ENCODE peak calls at places on chromosome 21, in seven cellular contexts. V is mammary epithelial cell, E is adrenal gland, S is endothelial cell of umbilical vein, O is stomach, F is thoracic aorta, U is pancreas. H is an unnamed sample.

GRCh38 chr21:33967086-33967571 is 51.5 kb upstream of the ATP5PO start:
- DNase-seq in V (no peak), E (no peak), S (no peak), O (no peak), F (no peak), U (no peak), H (no peak)

GRCh38 chr21:31191553-31191952 is 152.5 kb downstream of the TIAM1 start:
- DNase-seq in V (no peak), E (no peak), S (no peak), O (no peak), F (no peak), U (no peak), H (no peak)

GRCh38 chr21:29104239-29104708 is 26.2 kb upstream of the MAP3K7CL start:
- DNase-seq in V (no peak), E (no peak), S (no peak), O (no peak), F (no peak), U (no peak), H (no peak)

GRCh38 chr21:31873696-31874599 is 1.1 kb downstream of the HUNK start:
- DNase-seq in V (no peak), E (peak; percentile 35), S (no peak), O (peak; percentile 51), F (no peak), U (peak; percentile 95), H (peak; percentile 81)

GRCh38 chr21:34184232-34184631 is 110.9 kb downstream of the MRPS6 start:
- DNase-seq in V (no peak), E (no peak), S (no peak), O (no peak), F (no peak), U (no peak), H (no peak)

GRCh38 chr21:40269239-40269638 is 402.0 kb downstream of the PCP4 start:
- DNase-seq in V (no peak), E (no peak), S (no peak), O (no peak), F (no peak), U (no peak), H (no peak)

GRCh38 chr21:33940164-33940563 is 24.6 kb upstream of the ATP5PO start:
- DNase-seq in V (no peak), E (no peak), S (no peak), O (no peak), F (no peak), U (no peak), H (no peak)

GRCh38 chr21:41375875-41376274 is 14.0 kb downstream of the MX2 start:
- DNase-seq in V (no peak), E (no peak), S (no peak), O (no peak), F (no peak), U (no peak), H (no peak)

GRCh38 chr21:29538115-29538514 is 239.4 kb downstream of the BACH1 start:
- DNase-seq in V (no peak), E (no peak), S (no peak), O (no peak), F (no peak), U (no peak), H (no peak)

GRCh38 chr21:27954806-27955205 is 987.9 kb upstream of the ADAMTS5 start:
- DNase-seq in V (no peak), E (no peak), S (no peak), O (no peak), F (no peak), U (no peak), H (no peak)

GRCh38 chr21:32956257-32956656 is 69.5 kb upstream of the OLIG2 start:
- DNase-seq in V (no peak), E (no peak), S (no peak), O (no peak), F (no peak), U (no peak), H (no peak)

GRCh38 chr21:36347278-36347961 is 27.4 kb downstream of the MORC3 start:
- DNase-seq in V (no peak), E (no peak), S (no peak), O (no peak), F (no peak), U (no peak), H (no peak)

GRCh38 chr21:37342046-37342632 is 24.4 kb upstream of the DYRK1A start:
- DNase-seq in V (no peak), E (no peak), S (no peak), O (no peak), F (no peak), U (no peak), H (no peak)

GRCh38 chr21:28639742-28640141 is 352.9 kb downstream of the LTN1 start:
- DNase-seq in V (peak; percentile 29), E (no peak), S (no peak), O (no peak), F (no peak), U (no peak), H (no peak)

GRCh38 chr21:34952701-34953100 is 96.4 kb downstream of the RUNX1 start:
- DNase-seq in V (peak; percentile 32), E (no peak), S (no peak), O (no peak), F (no peak), U (no peak), H (no peak)

GRCh38 chr21:38753114-38754100 is 52.3 kb upstream of the ETS2 start:
- DNase-seq in V (no peak), E (no peak), S (no peak), O (no peak), F (no peak), U (no peak), H (no peak)

GRCh38 chr21:33197546-33197945 is 32.2 kb upstream of the IFNAR2 start:
- DNase-seq in V (no peak), E (no peak), S (no peak), O (peak; percentile 36), F (no peak), U (no peak), H (no peak)

GRCh38 chr21:39084979-39085729 is 98.1 kb downstream of the PSMG1 start:
- DNase-seq in V (no peak), E (no peak), S (no peak), O (no peak), F (no peak), U (no peak), H (no peak)

GRCh38 chr21:37915941-37916794 is at the start of gene KCNJ6:
- DNase-seq in V (peak; percentile 37), E (peak; percentile 25), S (peak; percentile 47), O (peak; percentile 35), F (no peak), U (peak; percentile 86), H (peak; percentile 73)

GRCh38 chr21:41008971-41009370 is 159.0 kb upstream of the BACE2 start:
- DNase-seq in V (no peak), E (no peak), S (no peak), O (no peak), F (no peak), U (no peak), H (no peak)

GRCh38 chr21:17818158-17819113 is 720 bp downstream of the C21orf91 start:
- DNase-seq in V (peak; percentile 45), E (peak; percentile 50), S (peak; percentile 55), O (peak; percentile 34), F (no peak), U (peak; percentile 74), H (peak; percentile 79)

GRCh38 chr21:35909456-35910178 is 150.7 kb downstream of the SETD4 start:
- DNase-seq in V (no peak), E (no peak), S (no peak), O (no peak), F (no peak), U (no peak), H (no peak)

GRCh38 chr21:37459575-37459974 is 93.0 kb downstream of the DYRK1A start:
- DNase-seq in V (no peak), E (no peak), S (no peak), O (no peak), F (no peak), U (no peak), H (no peak)

GRCh38 chr21:35048706-35049617 is at the start of gene RUNX1:
- DNase-seq in V (peak; percentile 91), E (no peak), S (peak; percentile 37), O (peak; percentile 52), F (no peak), U (no peak), H (peak; percentile 68)

GRCh38 chr21:29145354-29145782 is 14.9 kb downstream of the MAP3K7CL start:
- DNase-seq in V (peak; percentile 93), E (peak; percentile 32), S (peak; percentile 96), O (no peak), F (peak; percentile 29), U (no peak), H (no peak)

GRCh38 chr21:17045214-17045835 is 467.5 kb upstream of the CXADR start:
- DNase-seq in V (peak; percentile 6), E (no peak), S (peak; percentile 37), O (no peak), F (no peak), U (no peak), H (no peak)

GRCh38 chr21:15534450-15534886 is 195.3 kb upstream of the USP25 start:
- DNase-seq in V (no peak), E (no peak), S (no peak), O (no peak), F (no peak), U (no peak), H (no peak)
- TF ChIP-seq CTCF in V (no peak), E (no peak), S (no peak), O (no peak), F (no peak), U (no peak), H (no peak)

GRCh38 chr21:46324390-46325072 is 575 bp downstream of the PCNT start:
- DNase-seq in V (peak; percentile 74), E (peak; percentile 90), S (peak; percentile 76), O (peak; percentile 90), F (peak; percentile 20), U (peak; percentile 96), H (peak; percentile 93)
- H3K4me1 ChIP-seq in V (peaks cover 19% of the 10 kb centered on the region), E (peaks cover 26% of the 10 kb centered on the region), S (peaks cover 29% of the 10 kb centered on the region), O (peaks cover 37% of the 10 kb centered on the region), F (peaks cover 13% of the 10 kb centered on the region), U (peaks cover 10% of the 10 kb centered on the region), H (peaks cover 21% of the 10 kb centered on the region)

GRCh38 chr21:45110873-45111624 is 36.7 kb downstream of the ADARB1 start:
- DNase-seq in V (no peak), E (no peak), S (no peak), O (no peak), F (no peak), U (no peak), H (no peak)
- H3K27ac ChIP-seq in V (no peak overlapping the region), E (no peak overlapping the region), S (no peak overlapping the region), O (peak overlapping the region; percentile 46), F (no peak overlapping the region), U (no peak overlapping the region), H (no peak overlapping the region)

GRCh38 chr21:42407476-42407875 is 3.8 kb downstream of the UBASH3A start:
- DNase-seq in V (no peak), E (no peak), S (no peak), O (no peak), F (no peak), U (no peak), H (peak; percentile 44)

GRCh38 chr21:42404534-42404933 is 832 bp downstream of the UBASH3A start:
- DNase-seq in V (no peak), E (no peak), S (no peak), O (no peak), F (no peak), U (no peak), H (peak; percentile 51)

GRCh38 chr21:42406201-42406601 is 2.5 kb downstream of the UBASH3A start:
- DNase-seq in V (no peak), E (no peak), S (no peak), O (no peak), F (no peak), U (no peak), H (peak; percentile 39)

GRCh38 chr21:42405064-42406059 is 1.7 kb downstream of the UBASH3A start:
- DNase-seq in V (no peak), E (no peak), S (no peak), O (no peak), F (no peak), U (no peak), H (peak; percentile 41)

GRCh38 chr21:42406846-42407245 is 3.1 kb downstream of the UBASH3A start:
- DNase-seq in V (no peak), E (no peak), S (no peak), O (no peak), F (no peak), U (no peak), H (peak; percentile 25)
- TF ChIP-seq CTCF in V (no peak), E (no peak), S (no peak), O (no peak), F (no peak), U (no peak), H (no peak)

H was measured in upper lobe of right lung.